ENCODE peak calls at places on chromosome 9, in ten cellular contexts. M, H, O, X, I, Q, V, T, D and L are unnamed samples.

GRCh38 chr9:19456996-19457693 is 48.3 kb downstream of the ACER2 start:
- DNase-seq in M (peak; percentile 35), H (peak; percentile 75), O (peak; percentile 81), X (peak; percentile 85), I (no peak), Q (no peak), V (peak; percentile 45), T (peak; percentile 65), D (peak; percentile 46), L (peak; percentile 71)

GRCh38 chr9:37309136-37309535 is 113.4 kb upstream of the GRHPR start:
- DNase-seq in M (no peak), H (no peak), O (no peak), X (no peak), I (no peak), Q (no peak), V (no peak), T (no peak), D (no peak), L (peak; percentile 37)

GRCh38 chr9:95084254-95084934 is 233.1 kb downstream of the FANCC start:
- DNase-seq in M (no peak), H (no peak), O (no peak), X (no peak), I (no peak), Q (no peak), V (no peak), T (no peak), D (no peak), L (no peak)

GRCh38 chr9:123036886-123037540 is 3.5 kb downstream of the GPR21 start:
- DNase-seq in M (no peak), H (no peak), O (no peak), X (no peak), I (no peak), Q (no peak), V (no peak), T (no peak), D (no peak), L (no peak)

GRCh38 chr9:122936464-122936863 is 4.4 kb upstream of the RABGAP1 start:
- DNase-seq in M (no peak), H (no peak), O (no peak), X (no peak), I (no peak), Q (no peak), V (no peak), T (no peak), D (no peak), L (no peak)

GRCh38 chr9:135552698-135553161 is 6.8 kb downstream of the OBP2A start:
- DNase-seq in M (no peak), H (no peak), O (no peak), X (no peak), I (no peak), Q (no peak), V (no peak), T (peak; percentile 11), D (no peak), L (no peak)

GRCh38 chr9:86598411-86599239 is 244.4 kb upstream of the TUT7 start:
- DNase-seq in M (no peak), H (no peak), O (no peak), X (no peak), I (no peak), Q (no peak), V (no peak), T (peak; percentile 76), D (no peak), L (no peak)

GRCh38 chr9:21711504-21711903 is 90.9 kb upstream of the MTAP start:
- DNase-seq in M (no peak), H (no peak), O (no peak), X (no peak), I (no peak), Q (no peak), V (no peak), T (peak; percentile 80), D (no peak), L (peak; percentile 74)

GRCh38 chr9:37574996-37575395 is 1.2 kb downstream of the FBXO10 start:
- DNase-seq in M (no peak), H (no peak), O (no peak), X (no peak), I (no peak), Q (no peak), V (no peak), T (no peak), D (no peak), L (no peak)

GRCh38 chr9:114925672-114926071 is 4.7 kb downstream of the TNFSF8 start:
- DNase-seq in M (no peak), H (no peak), O (no peak), X (no peak), I (no peak), Q (no peak), V (no peak), T (no peak), D (no peak), L (no peak)

GRCh38 chr9:21252727-21253547 is 13.1 kb upstream of the IFNA14 start:
- DNase-seq in M (peak; percentile 24), H (no peak), O (peak; percentile 40), X (peak; percentile 41), I (no peak), Q (peak; percentile 57), V (no peak), T (peak; percentile 46), D (no peak), L (no peak)

GRCh38 chr9:89781838-89782237 is 177.0 kb downstream of the GADD45G start:
- DNase-seq in M (no peak), H (no peak), O (no peak), X (no peak), I (no peak), Q (no peak), V (no peak), T (no peak), D (peak; percentile 72), L (no peak)

GRCh38 chr9:113381909-113382411 is 5.2 kb upstream of the HDHD3 start:
- DNase-seq in M (no peak), H (no peak), O (no peak), X (no peak), I (no peak), Q (no peak), V (peak; percentile 74), T (no peak), D (no peak), L (no peak)

GRCh38 chr9:123044556-123044955 is 11.1 kb downstream of the GPR21 start:
- DNase-seq in M (no peak), H (no peak), O (no peak), X (no peak), I (no peak), Q (no peak), V (no peak), T (no peak), D (no peak), L (no peak)

GRCh38 chr9:114321759-114322158 is 1.1 kb upstream of the ORM1 start:
- DNase-seq in M (no peak), H (no peak), O (no peak), X (no peak), I (no peak), Q (no peak), V (no peak), T (no peak), D (no peak), L (no peak)

GRCh38 chr9:108439967-108440366 is 415.8 kb downstream of the ACTL7B start:
- DNase-seq in M (no peak), H (no peak), O (no peak), X (no peak), I (no peak), Q (no peak), V (peak; percentile 81), T (no peak), D (no peak), L (no peak)

GRCh38 chr9:115443890-115444289 is 325.9 kb upstream of the TNC start:
- DNase-seq in M (no peak), H (no peak), O (no peak), X (no peak), I (no peak), Q (no peak), V (no peak), T (no peak), D (no peak), L (no peak)

GRCh38 chr9:133589454-133590227 is 19.5 kb downstream of the FAM163B start:
- DNase-seq in M (no peak), H (no peak), O (no peak), X (no peak), I (no peak), Q (no peak), V (no peak), T (no peak), D (no peak), L (peak; percentile 70)

DNA sequence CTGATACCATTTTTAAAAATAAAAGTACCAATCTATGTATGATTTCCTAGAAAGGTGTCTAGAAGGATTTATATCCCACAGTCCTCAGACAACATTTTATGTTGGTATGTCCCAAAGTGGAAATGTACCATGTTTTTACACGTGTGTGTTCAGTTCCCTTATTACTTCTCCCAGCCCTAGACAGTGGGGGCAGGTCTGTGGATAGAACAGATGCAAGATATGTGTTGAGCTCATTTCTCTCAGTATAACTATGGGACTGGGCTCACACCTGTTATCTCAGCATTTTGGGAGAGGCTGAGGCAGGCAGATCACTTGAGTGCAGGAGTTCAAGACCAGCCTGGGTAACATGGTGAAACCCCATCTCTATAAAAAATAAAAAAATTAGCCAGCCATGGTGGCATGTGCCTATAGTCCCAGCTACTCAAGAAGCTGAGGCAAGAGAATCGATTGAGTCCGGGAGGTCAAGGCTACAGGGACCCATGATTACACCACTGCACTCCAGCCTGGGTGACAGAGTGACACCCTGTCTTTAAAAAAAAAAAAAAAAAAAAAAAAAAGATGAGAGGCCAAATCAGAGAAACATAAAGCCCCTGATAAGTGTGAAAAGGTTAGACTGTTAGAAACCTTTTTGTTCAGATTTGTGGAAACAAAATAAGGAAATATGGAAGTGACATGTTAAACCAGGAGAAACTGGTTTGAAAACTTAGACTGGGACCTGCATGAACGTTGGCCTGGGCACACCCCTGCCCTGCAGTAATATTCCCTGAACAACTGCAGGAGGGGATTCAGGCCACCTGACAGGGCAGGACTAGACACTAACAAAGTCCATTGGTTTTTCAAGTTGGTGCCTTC is 7.4 kb upstream of the SLC2A8 start:
- DNase-seq in M (no peak), H (no peak), O (no peak), X (no peak), I (no peak), Q (no peak), V (no peak), T (no peak), D (no peak), L (no peak)
- H3K4me3 ChIP-seq in M (no peak overlapping the region), H (no peak overlapping the region), O (no peak overlapping the region), X (no peak overlapping the region), I (no peak overlapping the region), Q (no peak overlapping the region), V (no peak overlapping the region), T (no peak overlapping the region), D (no peak overlapping the region), L (no peak overlapping the region)

GRCh38 chr9:96769989-96770388 is 7.9 kb downstream of the ZNF510 start:
- DNase-seq in M (no peak), H (no peak), O (no peak), X (no peak), I (no peak), Q (no peak), V (no peak), T (no peak), D (no peak), L (no peak)
- H3K9me3 ChIP-seq in M (peaks cover 73% of the 10 kb centered on the region), H (no peaks in the 10 kb centered on the region), O (peaks cover 94% of the 10 kb centered on the region), X (peaks cover 89% of the 10 kb centered on the region), I (peaks cover 66% of the 10 kb centered on the region), Q (peaks cover 72% of the 10 kb centered on the region), V (peaks cover 64% of the 10 kb centered on the region), T (peaks cover 53% of the 10 kb centered on the region), D (peaks cover 32% of the 10 kb centered on the region), L (no peaks in the 10 kb centered on the region)

GRCh38 chr9:128722380-128723351 is 1.3 kb downstream of the ZDHHC12 start:
- DNase-seq in M (no peak), H (no peak), O (no peak), X (no peak), I (no peak), Q (no peak), V (no peak), T (no peak), D (no peak), L (no peak)
- H3K4me3 ChIP-seq in M (no peak overlapping the region), H (no peak overlapping the region), O (peak overlapping the region; percentile 81), X (no peak overlapping the region), I (peak overlapping the region; percentile 76), Q (no peak overlapping the region), V (peak overlapping the region; percentile 80), T (peak overlapping the region; percentile 66), D (peak overlapping the region; percentile 100), L (peak overlapping the region; percentile 86)

GRCh38 chr9:100540327-100540726 is 37.6 kb upstream of the CAVIN4 start:
- DNase-seq in M (no peak), H (no peak), O (no peak), X (no peak), I (no peak), Q (no peak), V (no peak), T (no peak), D (no peak), L (no peak)
- H3K9me3 ChIP-seq in M (peaks cover 10% of the 10 kb centered on the region), H (no peaks in the 10 kb centered on the region), O (no peaks in the 10 kb centered on the region), X (peaks cover 7% of the 10 kb centered on the region), I (no peaks in the 10 kb centered on the region), Q (no peaks in the 10 kb centered on the region), V (peaks cover 7% of the 10 kb centered on the region), T (peaks cover 7% of the 10 kb centered on the region), D (no peaks in the 10 kb centered on the region), L (peaks cover 6% of the 10 kb centered on the region)